ENCODE peak calls at places on chromosomes 11 and 22, in six cellular contexts. P is heart right ventricle, B is suprapubic skin, E is pancreas, H is tibial artery, V is adipocyte. D is an unnamed sample. For H3K9me3, the result is how much of the 10 kb centered on the place peaks cover.

GRCh38 chr11:2747236-2748015 is 47.6 kb upstream of the KCNQ1OT1 start:
- DNase-seq in P (no peak), B (peak), E (peak), H (peak), V (no peak), D (no peak)

GRCh38 chr11:45045692-45046471 is 95.2 kb upstream of the TP53I11 start:
- DNase-seq in P (peak), B (peak), E (no peak), H (peak), V (peak), D (peak)

GRCh38 chr22:29154364-29155048 is 51.2 kb upstream of the EMID1 start:
- DNase-seq in P (peak), B (peak), E (peak), H (peak), V (peak), D (peak)

GRCh38 chr11:37115963-37116362 is 517.9 kb upstream of the RAG2 start:
- DNase-seq in P (no peak), B (no peak), E (no peak), H (no peak), V (no peak), D (no peak)

GRCh38 chr11:12223771-12224536 is 113.6 kb downstream of the MICAL2 start:
- DNase-seq in P (no peak), B (no peak), E (no peak), H (no peak), V (no peak), D (no peak)

GRCh38 chr11:113593698-113594308 is 112.3 kb downstream of the TMPRSS5 start:
- DNase-seq in P (no peak), B (no peak), E (no peak), H (no peak), V (no peak), D (peak)

GRCh38 chr11:104705475-104706195 is 192.6 kb downstream of the CASP12 start:
- DNase-seq in P (peak), B (no peak), E (no peak), H (peak), V (no peak), D (peak)

GRCh38 chr11:58637367-58637766 is 14.9 kb downstream of the CNTF start:
- DNase-seq in P (no peak), B (no peak), E (no peak), H (no peak), V (no peak), D (no peak)

GRCh38 chr11:9765320-9766101 is 101.6 kb downstream of the SWAP70 start:
- DNase-seq in P (peak), B (no peak), E (no peak), H (peak), V (peak), D (peak)

GRCh38 chr22:24772493-24773220 is 1.9 kb downstream of the PIWIL3 start:
- DNase-seq in P (no peak), B (no peak), E (no peak), H (no peak), V (peak), D (no peak)

GRCh38 chr11:14638561-14638960 is 5.0 kb upstream of the PDE3B start:
- DNase-seq in P (no peak), B (no peak), E (peak), H (no peak), V (no peak), D (no peak)

GRCh38 chr11:95500466-95500865 is 269.5 kb upstream of the SESN3 start:
- DNase-seq in P (no peak), B (no peak), E (no peak), H (no peak), V (peak), D (no peak)

GRCh38 chr11:116847612-116848011 is 10.2 kb upstream of the APOA1 start:
- DNase-seq in P (no peak), B (no peak), E (no peak), H (peak), V (no peak), D (no peak)

GRCh38 chr11:8863838-8864237 is 47.2 kb upstream of the AKIP1 start:
- DNase-seq in P (no peak), B (no peak), E (no peak), H (no peak), V (peak), D (no peak)

GRCh38 chr11:111327908-111328624 is 29.7 kb downstream of the POU2AF3 start:
- DNase-seq in P (peak), B (no peak), E (peak), H (peak), V (no peak), D (peak)

GRCh38 chr11:109435121-109435742 is 13.2 kb downstream of the C11orf87 start:
- DNase-seq in P (no peak), B (no peak), E (no peak), H (no peak), V (no peak), D (no peak)

GRCh38 chr11:68212421-68213134 is 518 bp downstream of the KMT5B start:
- DNase-seq in P (peak), B (peak), E (peak), H (peak), V (peak), D (peak)

GRCh38 chr22:30968015-30968923 is at the start of gene MORC2:
- DNase-seq in P (peak), B (peak), E (peak), H (no peak), V (no peak), D (peak)

GRCh38 chr11:73290536-73290935 is 17.5 kb upstream of the ARHGEF17 start:
- DNase-seq in P (no peak), B (no peak), E (no peak), H (no peak), V (no peak), D (no peak)

GRCh38 chr11:96072592-96072991 is 148.7 kb upstream of the MTMR2 start:
- DNase-seq in P (peak), B (no peak), E (no peak), H (peak), V (no peak), D (no peak)

GRCh38 chr11:112113539-112114457 is 27.1 kb downstream of the SDHD start:
- DNase-seq in P (no peak), B (no peak), E (no peak), H (no peak), V (peak), D (peak)

GRCh38 chr11:10294289-10294953 is 402 bp upstream of the SBF2 start:
- DNase-seq in P (peak), B (peak), E (peak), H (peak), V (peak), D (peak)

GRCh38 chr22:50305658-50306566 is 1.5 kb downstream of the PLXNB2 start:
- DNase-seq in P (peak), B (peak), E (peak), H (peak), V (peak), D (peak)

GRCh38 chr11:115912484-115912945 is 408.3 kb upstream of the CADM1 start:
- DNase-seq in P (no peak), B (no peak), E (no peak), H (no peak), V (no peak), D (no peak)

GRCh38 chr22:17638182-17638431 is 450 bp upstream of the BCL2L13 start:
- DNase-seq in P (no peak), B (no peak), E (peak), H (no peak), V (no peak), D (no peak)

GRCh38 chr11:126384053-126384335 is 28.5 kb downstream of the ST3GAL4 start:
- DNase-seq in P (no peak), B (no peak), E (no peak), H (peak), V (no peak), D (no peak)

GRCh38 chr11:45724145-45724544 is 58.7 kb upstream of the CHST1 start:
- DNase-seq in P (no peak), B (no peak), E (no peak), H (no peak), V (no peak), D (no peak)

GRCh38 chr11:58133329-58134076 is 8.2 kb upstream of the OR9I1 start:
- DNase-seq in P (no peak), B (no peak), E (no peak), H (no peak), V (no peak), D (no peak)

GRCh38 chr11:78714539-78714938 is 139.9 kb upstream of the NARS2 start:
- DNase-seq in P (no peak), B (no peak), E (no peak), H (no peak), V (no peak), D (no peak)

GRCh38 chr22:42959472-42960145 is 55.3 kb downstream of the PACSIN2 start:
- DNase-seq in P (peak), B (peak), E (peak), H (peak), V (peak), D (peak)

GRCh38 chr11:65538232-65538914 is 13.5 kb downstream of the SCYL1 start:
- DNase-seq in P (no peak), B (no peak), E (peak), H (no peak), V (no peak), D (no peak)

GRCh38 chr11:65428578-65429068 is 6.0 kb downstream of the NEAT1 start:
- DNase-seq in P (peak), B (peak), E (peak), H (peak), V (peak), D (no peak)

GRCh38 chr22:37982151-37982838 is 2.1 kb downstream of the SOX10 start:
- DNase-seq in P (no peak), B (no peak), E (no peak), H (no peak), V (no peak), D (no peak)
- H3K4me3 ChIP-seq in P (no peak), B (peak), E (no peak), H (no peak), V (no peak), D (no peak)

DNA sequence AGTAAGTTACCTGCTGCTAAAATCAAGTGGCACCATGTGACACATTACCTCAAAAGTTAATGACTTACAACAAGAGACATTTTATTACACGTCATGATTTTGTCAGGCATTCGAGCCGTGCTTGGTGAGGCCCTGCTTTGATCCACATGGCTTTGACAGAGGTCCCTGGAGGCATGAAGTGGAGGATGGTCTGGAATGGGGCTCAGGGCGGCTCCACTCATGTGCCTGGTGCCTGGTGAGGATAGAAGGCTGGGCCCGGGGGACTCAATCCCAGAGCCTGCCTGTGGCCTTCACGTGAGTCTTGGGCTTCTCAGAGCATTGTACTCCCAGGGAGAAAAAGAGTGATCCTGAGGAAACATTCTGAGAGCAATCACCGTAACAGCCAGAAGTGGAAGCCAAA is 339.1 kb upstream of the B3GAT1 start:
- DNase-seq in P (no peak), B (no peak), E (no peak), H (no peak), V (no peak), D (no peak)
- H3K9me3 ChIP-seq in P (under half), B (under half), E (under half), H (under half), V (under half), D (under half)

DNA sequence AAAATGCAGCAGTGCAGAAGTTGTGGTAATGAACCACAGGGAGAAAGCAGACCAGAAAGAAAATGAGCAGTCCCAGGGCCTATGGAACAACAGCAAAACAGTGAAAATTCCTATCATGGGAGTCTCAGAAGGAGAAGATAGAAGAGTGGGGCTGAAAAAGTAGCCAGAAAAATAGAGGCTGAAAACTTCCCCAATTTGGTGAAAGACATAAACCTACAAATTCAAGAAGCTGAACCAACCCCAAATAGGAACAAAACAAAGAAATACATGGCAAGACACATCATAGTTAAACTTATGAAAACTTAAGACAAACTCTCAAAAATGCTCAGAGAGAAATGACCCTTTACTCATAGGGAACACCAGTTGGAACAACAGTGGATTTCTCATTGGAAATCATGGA is 11.4 kb downstream of the FGF19 start:
- DNase-seq in P (no peak), B (no peak), E (no peak), H (no peak), V (no peak), D (no peak)
- H3K4me3 ChIP-seq in P (no peak), B (no peak), E (no peak), H (no peak), V (no peak), D (no peak)

DNA sequence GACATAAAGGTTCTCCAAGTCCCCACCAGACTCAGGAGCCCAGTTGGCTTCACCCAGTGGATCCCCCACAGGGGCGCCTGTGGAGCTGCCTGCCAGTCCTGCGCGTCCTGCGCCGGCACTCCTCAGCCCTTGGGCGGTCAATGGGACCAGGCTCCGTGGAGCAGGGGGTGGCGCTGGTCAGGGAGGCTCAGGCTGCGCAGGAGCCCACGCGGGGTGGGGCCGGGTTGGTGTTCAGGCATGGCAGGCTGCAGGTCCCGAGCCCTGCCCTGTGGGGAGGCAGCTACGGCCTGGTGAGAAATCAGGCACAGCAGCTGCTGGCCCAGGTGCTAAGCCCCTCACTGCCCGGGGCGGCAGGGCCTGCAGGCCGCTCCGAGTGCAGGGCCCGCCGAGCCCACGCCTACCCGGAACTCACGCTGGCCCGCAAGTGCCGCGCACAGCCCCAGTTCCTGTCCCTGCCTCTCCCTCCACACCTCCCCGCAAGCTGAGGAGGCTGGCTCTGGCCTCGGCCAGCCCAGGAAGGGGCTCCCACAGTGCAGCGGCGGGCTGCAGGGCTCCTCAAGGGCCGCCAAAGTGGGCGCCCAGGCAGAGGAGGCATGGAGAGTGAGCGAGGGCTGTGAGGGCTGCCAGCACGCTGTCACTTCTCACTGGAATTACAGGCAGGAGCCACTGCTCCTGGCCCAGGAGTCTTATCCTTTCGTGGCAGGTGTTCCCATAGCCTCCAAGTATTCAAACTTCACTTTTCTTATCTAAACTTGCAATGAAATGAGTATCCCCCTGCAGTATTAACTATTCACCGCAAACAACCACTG is 22.8 kb upstream of the ZBTB44 start:
- DNase-seq in P (no peak), B (no peak), E (no peak), H (no peak), V (no peak), D (no peak)
- H3K9me3 ChIP-seq in P (under half), B (under half), E (under half), H (under half), V (under half), D (under half)

GRCh38 chr11:83982825-83983224 is 696.7 kb upstream of the CCDC90B start:
- DNase-seq in P (no peak), B (no peak), E (no peak), H (no peak), V (no peak), D (no peak)

GRCh38 chr11:83975984-83976383 is 689.8 kb upstream of the CCDC90B start:
- DNase-seq in P (no peak), B (no peak), E (no peak), H (no peak), V (no peak), D (no peak)

GRCh38 chr11:83979593-83979992 is 693.4 kb upstream of the CCDC90B start:
- DNase-seq in P (no peak), B (no peak), E (no peak), H (no peak), V (no peak), D (no peak)

GRCh38 chr11:83978942-83979341 is 692.8 kb upstream of the CCDC90B start:
- DNase-seq in P (no peak), B (no peak), E (no peak), H (no peak), V (no peak), D (no peak)
- H3K4me3 ChIP-seq in P (no peak), B (no peak), E (no peak), H (no peak), V (no peak), D (no peak)

DNA sequence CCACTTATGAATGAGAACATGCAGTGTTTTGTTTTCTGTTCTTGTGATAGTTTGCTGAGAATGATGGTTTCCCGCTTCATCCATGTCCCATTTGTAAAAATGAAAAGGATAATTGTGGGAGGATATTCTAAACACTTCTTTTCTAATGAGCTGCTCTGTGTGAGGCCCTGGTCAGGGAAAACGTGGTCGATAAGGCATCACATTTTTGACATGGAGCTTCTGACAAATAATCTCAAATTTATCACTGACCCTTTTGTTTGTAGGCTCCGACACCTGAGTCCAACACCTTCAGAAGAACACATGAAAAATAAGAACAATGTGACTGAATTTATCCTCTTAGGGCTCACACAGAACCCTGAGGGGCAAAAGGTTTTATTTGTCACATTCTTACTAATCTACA is at the start of gene OR4A15:
- DNase-seq in P (no peak), B (no peak), E (no peak), H (no peak), V (no peak), D (no peak)
- H3K9me3 ChIP-seq in P (under half), B (under half), E (under half), H (under half), V (under half), D (under half)

GRCh38 chr22:37675930-37676571 is 615 bp downstream of the LGALS1 start:
- DNase-seq in P (peak), B (no peak), E (peak), H (peak), V (peak), D (peak)
- H3K4me3 ChIP-seq in P (peak), B (peak), E (peak), H (peak), V (peak), D (peak)

GRCh38 chr22:26811717-26811992 is 154.3 kb downstream of the MIAT start:
- DNase-seq in P (no peak), B (no peak), E (no peak), H (no peak), V (no peak), D (no peak)

GRCh38 chr22:26804315-26804714 is 146.9 kb downstream of the MIAT start:
- DNase-seq in P (no peak), B (no peak), E (no peak), H (no peak), V (no peak), D (no peak)

GRCh38 chr22:26805131-26805530 is 147.7 kb downstream of the MIAT start:
- DNase-seq in P (no peak), B (no peak), E (no peak), H (no peak), V (no peak), D (no peak)

GRCh38 chr22:26801449-26801848 is 144.1 kb downstream of the MIAT start:
- DNase-seq in P (no peak), B (no peak), E (no peak), H (no peak), V (no peak), D (no peak)

GRCh38 chr22:26806445-26807170 is 149.2 kb downstream of the MIAT start:
- DNase-seq in P (no peak), B (no peak), E (no peak), H (no peak), V (no peak), D (no peak)
- H3K9me3 ChIP-seq in P (under half), B (under half), E (under half), H (under half), V (under half), D (under half)

DNA sequence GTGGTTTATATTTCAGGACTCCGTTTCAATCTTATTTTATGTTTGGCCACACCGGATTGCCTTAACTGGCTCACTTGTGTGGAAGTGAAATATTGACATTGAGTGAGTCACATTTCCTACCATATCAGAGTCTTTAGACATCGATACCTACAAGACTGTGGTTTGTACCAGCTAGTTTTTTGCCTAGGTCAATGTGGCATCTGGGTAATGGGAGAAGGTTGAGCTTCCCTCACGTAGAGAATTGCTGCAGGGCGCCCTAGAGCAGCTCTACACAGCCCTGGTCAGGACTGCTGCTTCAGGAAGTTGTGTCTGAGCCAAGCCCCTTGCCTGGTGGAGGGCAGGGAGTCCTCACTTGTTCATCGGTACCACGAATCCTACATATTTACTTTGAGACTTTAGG is 1.6 kb downstream of the GRAMD1B start:
- DNase-seq in P (no peak), B (no peak), E (no peak), H (no peak), V (no peak), D (no peak)
- H3K4me3 ChIP-seq in P (no peak), B (no peak), E (no peak), H (no peak), V (peak), D (peak)

GRCh38 chr11:54927704-54928103 is 221.1 kb downstream of the OR4A5 start:
- DNase-seq in P (no peak), B (no peak), E (no peak), H (no peak), V (no peak), D (no peak)
- H3K9me3 ChIP-seq in P (half or more), B (half or more), E (under half), H (under half), V (half or more), D (under half)

D was measured in gastrocnemius medialis.